ENCODE peak calls at places on chromosomes 5 and 9, in eight cellular contexts. One of them, this sample, is unnamed.

GRCh38 chr5:137672001-137672400 is 63.9 kb downstream of the KLHL3 start:
- DNase-seq in endodermal cell: no peak
- DNase-seq in CD8-positive, alpha-beta memory T cell: no peak
- DNase-seq in CD4-positive, CD25-positive, alpha-beta regulatory T cell: no peak
- DNase-seq in GM23338: no peak
- DNase-seq in upper lobe of left lung: peak; percentile 32
- DNase-seq in substantia nigra: no peak
- DNase-seq in fibroblast of lung: no peak
- DNase-seq in this sample: no peak

GRCh38 chr9:20178679-20179078 is 389.8 kb upstream of the SLC24A2 start:
- DNase-seq in endodermal cell: no peak
- DNase-seq in CD8-positive, alpha-beta memory T cell: no peak
- DNase-seq in CD4-positive, CD25-positive, alpha-beta regulatory T cell: no peak
- DNase-seq in GM23338: no peak
- DNase-seq in upper lobe of left lung: no peak
- DNase-seq in substantia nigra: no peak
- DNase-seq in fibroblast of lung: no peak
- DNase-seq in this sample: no peak

GRCh38 chr9:99824378-99825157 is 2.9 kb downstream of the NR4A3 start:
- DNase-seq in endodermal cell: peak; percentile 93
- DNase-seq in CD8-positive, alpha-beta memory T cell: peak; percentile 61
- DNase-seq in CD4-positive, CD25-positive, alpha-beta regulatory T cell: peak; percentile 66
- DNase-seq in GM23338: peak; percentile 90
- DNase-seq in upper lobe of left lung: peak; percentile 88
- DNase-seq in substantia nigra: no peak
- DNase-seq in fibroblast of lung: peak; percentile 21
- DNase-seq in this sample: no peak

GRCh38 chr9:136409557-136410455 is 608 bp downstream of the ENTR1 start:
- DNase-seq in endodermal cell: peak; percentile 71
- DNase-seq in CD8-positive, alpha-beta memory T cell: peak; percentile 33
- DNase-seq in CD4-positive, CD25-positive, alpha-beta regulatory T cell: peak; percentile 44
- DNase-seq in GM23338: peak; percentile 48
- DNase-seq in upper lobe of left lung: peak; percentile 87
- DNase-seq in substantia nigra: no peak
- DNase-seq in fibroblast of lung: peak; percentile 43
- DNase-seq in this sample: no peak

GRCh38 chr9:121636411-121636865 is 15.0 kb upstream of the DAB2IP start:
- DNase-seq in endodermal cell: no peak
- DNase-seq in CD8-positive, alpha-beta memory T cell: no peak
- DNase-seq in CD4-positive, CD25-positive, alpha-beta regulatory T cell: no peak
- DNase-seq in GM23338: no peak
- DNase-seq in upper lobe of left lung: no peak
- DNase-seq in substantia nigra: no peak
- DNase-seq in fibroblast of lung: peak; percentile 36
- DNase-seq in this sample: peak; percentile 77

GRCh38 chr5:14687023-14687665 is 22.6 kb downstream of the OTULIN start:
- DNase-seq in endodermal cell: no peak
- DNase-seq in CD8-positive, alpha-beta memory T cell: no peak
- DNase-seq in CD4-positive, CD25-positive, alpha-beta regulatory T cell: no peak
- DNase-seq in GM23338: no peak
- DNase-seq in upper lobe of left lung: no peak
- DNase-seq in substantia nigra: no peak
- DNase-seq in fibroblast of lung: peak; percentile 66
- DNase-seq in this sample: peak; percentile 33

GRCh38 chr9:136326061-136326776 is 1.1 kb upstream of the GPSM1 start:
- DNase-seq in endodermal cell: peak; percentile 81
- DNase-seq in CD8-positive, alpha-beta memory T cell: no peak
- DNase-seq in CD4-positive, CD25-positive, alpha-beta regulatory T cell: no peak
- DNase-seq in GM23338: peak; percentile 70
- DNase-seq in upper lobe of left lung: peak; percentile 82
- DNase-seq in substantia nigra: no peak
- DNase-seq in fibroblast of lung: peak; percentile 82
- DNase-seq in this sample: no peak

GRCh38 chr9:129487658-129488483 is 133.0 kb downstream of the C9orf50 start:
- DNase-seq in endodermal cell: peak; percentile 79
- DNase-seq in CD8-positive, alpha-beta memory T cell: peak; percentile 16
- DNase-seq in CD4-positive, CD25-positive, alpha-beta regulatory T cell: peak; percentile 59
- DNase-seq in GM23338: peak; percentile 57
- DNase-seq in upper lobe of left lung: no peak
- DNase-seq in substantia nigra: peak; percentile 50
- DNase-seq in fibroblast of lung: peak; percentile 65
- DNase-seq in this sample: no peak

GRCh38 chr5:35067985-35068384 is 20.2 kb upstream of the AGXT2 start:
- DNase-seq in endodermal cell: no peak
- DNase-seq in CD8-positive, alpha-beta memory T cell: no peak
- DNase-seq in CD4-positive, CD25-positive, alpha-beta regulatory T cell: no peak
- DNase-seq in GM23338: no peak
- DNase-seq in upper lobe of left lung: no peak
- DNase-seq in substantia nigra: no peak
- DNase-seq in fibroblast of lung: peak; percentile 44
- DNase-seq in this sample: no peak

GRCh38 chr5:1171340-1171941 is 30.0 kb upstream of the SLC6A19 start:
- DNase-seq in endodermal cell: no peak
- DNase-seq in CD8-positive, alpha-beta memory T cell: no peak
- DNase-seq in CD4-positive, CD25-positive, alpha-beta regulatory T cell: no peak
- DNase-seq in GM23338: no peak
- DNase-seq in upper lobe of left lung: peak; percentile 1
- DNase-seq in substantia nigra: no peak
- DNase-seq in fibroblast of lung: peak; percentile 24
- DNase-seq in this sample: no peak

GRCh38 chr9:128428644-128429504 is 8.2 kb downstream of the CERCAM start:
- DNase-seq in endodermal cell: no peak
- DNase-seq in CD8-positive, alpha-beta memory T cell: no peak
- DNase-seq in CD4-positive, CD25-positive, alpha-beta regulatory T cell: no peak
- DNase-seq in GM23338: no peak
- DNase-seq in upper lobe of left lung: no peak
- DNase-seq in substantia nigra: no peak
- DNase-seq in fibroblast of lung: peak; percentile 82
- DNase-seq in this sample: no peak

GRCh38 chr9:93343663-93344062 is 107.8 kb upstream of the FAM120A start:
- DNase-seq in endodermal cell: no peak
- DNase-seq in CD8-positive, alpha-beta memory T cell: no peak
- DNase-seq in CD4-positive, CD25-positive, alpha-beta regulatory T cell: no peak
- DNase-seq in GM23338: no peak
- DNase-seq in upper lobe of left lung: no peak
- DNase-seq in substantia nigra: no peak
- DNase-seq in fibroblast of lung: no peak
- DNase-seq in this sample: no peak

GRCh38 chr5:35617060-35617434 is 616 bp upstream of the SPEF2 start:
- DNase-seq in endodermal cell: no peak
- DNase-seq in CD8-positive, alpha-beta memory T cell: no peak
- DNase-seq in CD4-positive, CD25-positive, alpha-beta regulatory T cell: no peak
- DNase-seq in GM23338: no peak
- DNase-seq in upper lobe of left lung: no peak
- DNase-seq in substantia nigra: no peak
- DNase-seq in fibroblast of lung: no peak
- DNase-seq in this sample: no peak

GRCh38 chr5:72543811-72544210 is 36.6 kb upstream of the ZNF366 start:
- DNase-seq in endodermal cell: no peak
- DNase-seq in CD8-positive, alpha-beta memory T cell: no peak
- DNase-seq in CD4-positive, CD25-positive, alpha-beta regulatory T cell: no peak
- DNase-seq in GM23338: no peak
- DNase-seq in upper lobe of left lung: no peak
- DNase-seq in substantia nigra: no peak
- DNase-seq in fibroblast of lung: no peak
- DNase-seq in this sample: no peak

GRCh38 chr5:36908544-36909260 is 32.1 kb downstream of the NIPBL start:
- DNase-seq in endodermal cell: no peak
- DNase-seq in CD8-positive, alpha-beta memory T cell: no peak
- DNase-seq in CD4-positive, CD25-positive, alpha-beta regulatory T cell: no peak
- DNase-seq in GM23338: no peak
- DNase-seq in upper lobe of left lung: no peak
- DNase-seq in substantia nigra: no peak
- DNase-seq in fibroblast of lung: no peak
- DNase-seq in this sample: no peak

GRCh38 chr5:141149812-141150211 is at the start of gene PCDHB6:
- DNase-seq in endodermal cell: peak; percentile 66
- DNase-seq in CD8-positive, alpha-beta memory T cell: no peak
- DNase-seq in CD4-positive, CD25-positive, alpha-beta regulatory T cell: peak; percentile 1
- DNase-seq in GM23338: peak; percentile 68
- DNase-seq in upper lobe of left lung: no peak
- DNase-seq in substantia nigra: no peak
- DNase-seq in fibroblast of lung: no peak
- DNase-seq in this sample: no peak

GRCh38 chr5:90293931-90294330 is 115.6 kb downstream of the CETN3 start:
- DNase-seq in endodermal cell: peak; percentile 63
- DNase-seq in CD8-positive, alpha-beta memory T cell: no peak
- DNase-seq in CD4-positive, CD25-positive, alpha-beta regulatory T cell: no peak
- DNase-seq in GM23338: peak; percentile 64
- DNase-seq in upper lobe of left lung: no peak
- DNase-seq in substantia nigra: no peak
- DNase-seq in fibroblast of lung: peak; percentile 99
- DNase-seq in this sample: no peak

GRCh38 chr5:172145870-172146747 is 41.9 kb downstream of the STK10 start:
- DNase-seq in endodermal cell: peak; percentile 51
- DNase-seq in CD8-positive, alpha-beta memory T cell: no peak
- DNase-seq in CD4-positive, CD25-positive, alpha-beta regulatory T cell: no peak
- DNase-seq in GM23338: no peak
- DNase-seq in upper lobe of left lung: peak; percentile 47
- DNase-seq in substantia nigra: no peak
- DNase-seq in fibroblast of lung: no peak
- DNase-seq in this sample: no peak

GRCh38 chr5:9932770-9933169 is 302.6 kb upstream of the TAS2R1 start:
- DNase-seq in endodermal cell: no peak
- DNase-seq in CD8-positive, alpha-beta memory T cell: no peak
- DNase-seq in CD4-positive, CD25-positive, alpha-beta regulatory T cell: no peak
- DNase-seq in GM23338: peak; percentile 27
- DNase-seq in upper lobe of left lung: no peak
- DNase-seq in substantia nigra: no peak
- DNase-seq in fibroblast of lung: peak; percentile 75
- DNase-seq in this sample: no peak

GRCh38 chr5:74538206-74538661 is 102.3 kb downstream of the ENC1 start:
- DNase-seq in endodermal cell: no peak
- DNase-seq in CD8-positive, alpha-beta memory T cell: no peak
- DNase-seq in CD4-positive, CD25-positive, alpha-beta regulatory T cell: no peak
- DNase-seq in GM23338: no peak
- DNase-seq in upper lobe of left lung: no peak
- DNase-seq in substantia nigra: no peak
- DNase-seq in fibroblast of lung: peak; percentile 36
- DNase-seq in this sample: no peak

GRCh38 chr5:7364226-7364875 is 31.6 kb upstream of the ADCY2 start:
- DNase-seq in endodermal cell: no peak
- DNase-seq in CD8-positive, alpha-beta memory T cell: no peak
- DNase-seq in CD4-positive, CD25-positive, alpha-beta regulatory T cell: no peak
- DNase-seq in GM23338: peak; percentile 55
- DNase-seq in upper lobe of left lung: no peak
- DNase-seq in substantia nigra: no peak
- DNase-seq in fibroblast of lung: peak; percentile 67
- DNase-seq in this sample: no peak
- H3K27ac ChIP-seq in endodermal cell: no peak overlapping the region
- H3K27ac ChIP-seq in CD8-positive, alpha-beta memory T cell: no peak overlapping the region
- H3K27ac ChIP-seq in CD4-positive, CD25-positive, alpha-beta regulatory T cell: no peak overlapping the region
- H3K27ac ChIP-seq in GM23338: peak overlapping the region; percentile 86
- H3K27ac ChIP-seq in upper lobe of left lung: no peak overlapping the region
- H3K27ac ChIP-seq in substantia nigra: no peak overlapping the region
- H3K27ac ChIP-seq in fibroblast of lung: no peak overlapping the region
- H3K27ac ChIP-seq in this sample: no peak overlapping the region

DNA sequence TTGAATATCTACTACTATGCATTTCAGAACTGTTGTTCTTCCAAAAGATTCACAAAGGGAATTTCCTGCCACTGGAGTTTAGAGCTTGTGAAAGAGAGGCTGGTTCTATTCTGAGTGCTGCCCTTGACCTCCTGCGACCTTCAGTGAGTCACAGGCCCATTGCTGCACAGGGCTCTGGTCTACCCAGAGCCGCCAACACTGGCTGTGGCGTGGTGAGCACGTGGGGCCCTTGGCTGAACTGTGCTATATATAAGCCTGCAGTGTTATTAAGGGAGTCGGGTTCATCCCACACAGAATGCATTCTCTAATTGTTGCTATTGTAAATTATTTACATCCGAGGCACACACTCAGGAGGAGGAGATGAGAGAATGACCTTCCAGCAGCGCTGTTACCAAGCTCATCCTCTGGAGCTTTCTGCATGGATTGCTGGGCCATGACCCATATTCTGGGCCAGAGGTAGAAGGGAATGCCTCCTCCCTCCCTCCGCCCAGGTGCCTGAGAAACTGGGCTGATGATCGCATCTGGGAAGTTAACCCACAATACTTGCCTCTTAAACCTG is 47.0 kb downstream of the BRINP1 start:
- DNase-seq in endodermal cell: no peak
- DNase-seq in CD8-positive, alpha-beta memory T cell: no peak
- DNase-seq in CD4-positive, CD25-positive, alpha-beta regulatory T cell: no peak
- DNase-seq in GM23338: no peak
- DNase-seq in upper lobe of left lung: peak; percentile 7
- DNase-seq in substantia nigra: no peak
- DNase-seq in fibroblast of lung: peak; percentile 10
- DNase-seq in this sample: no peak
- H3K27ac ChIP-seq in endodermal cell: no peak overlapping the region
- H3K27ac ChIP-seq in CD8-positive, alpha-beta memory T cell: no peak overlapping the region
- H3K27ac ChIP-seq in CD4-positive, CD25-positive, alpha-beta regulatory T cell: no peak overlapping the region
- H3K27ac ChIP-seq in GM23338: no peak overlapping the region
- H3K27ac ChIP-seq in upper lobe of left lung: no peak overlapping the region
- H3K27ac ChIP-seq in substantia nigra: no peak overlapping the region
- H3K27ac ChIP-seq in fibroblast of lung: no peak overlapping the region
- H3K27ac ChIP-seq in this sample: no peak overlapping the region

GRCh38 chr9:73039916-73040263 is 87.0 kb upstream of the ALDH1A1 start:
- DNase-seq in endodermal cell: no peak
- DNase-seq in CD8-positive, alpha-beta memory T cell: no peak
- DNase-seq in CD4-positive, CD25-positive, alpha-beta regulatory T cell: no peak
- DNase-seq in GM23338: no peak
- DNase-seq in upper lobe of left lung: no peak
- DNase-seq in substantia nigra: no peak
- DNase-seq in fibroblast of lung: no peak
- DNase-seq in this sample: no peak

GRCh38 chr9:73039253-73039915 is 86.5 kb upstream of the ALDH1A1 start:
- DNase-seq in endodermal cell: no peak
- DNase-seq in CD8-positive, alpha-beta memory T cell: no peak
- DNase-seq in CD4-positive, CD25-positive, alpha-beta regulatory T cell: no peak
- DNase-seq in GM23338: no peak
- DNase-seq in upper lobe of left lung: no peak
- DNase-seq in substantia nigra: no peak
- DNase-seq in fibroblast of lung: peak; percentile 55
- DNase-seq in this sample: no peak

GRCh38 chr9:73038089-73038509 is 85.2 kb upstream of the ALDH1A1 start:
- DNase-seq in endodermal cell: no peak
- DNase-seq in CD8-positive, alpha-beta memory T cell: no peak
- DNase-seq in CD4-positive, CD25-positive, alpha-beta regulatory T cell: no peak
- DNase-seq in GM23338: no peak
- DNase-seq in upper lobe of left lung: no peak
- DNase-seq in substantia nigra: no peak
- DNase-seq in fibroblast of lung: no peak
- DNase-seq in this sample: no peak

GRCh38 chr9:73037613-73038012 is 84.8 kb upstream of the ALDH1A1 start:
- DNase-seq in endodermal cell: no peak
- DNase-seq in CD8-positive, alpha-beta memory T cell: no peak
- DNase-seq in CD4-positive, CD25-positive, alpha-beta regulatory T cell: no peak
- DNase-seq in GM23338: no peak
- DNase-seq in upper lobe of left lung: no peak
- DNase-seq in substantia nigra: no peak
- DNase-seq in fibroblast of lung: peak; percentile 45
- DNase-seq in this sample: no peak

GRCh38 chr9:73038613-73039012 is 85.8 kb upstream of the ALDH1A1 start:
- DNase-seq in endodermal cell: peak; percentile 50
- DNase-seq in CD8-positive, alpha-beta memory T cell: no peak
- DNase-seq in CD4-positive, CD25-positive, alpha-beta regulatory T cell: no peak
- DNase-seq in GM23338: peak; percentile 14
- DNase-seq in upper lobe of left lung: no peak
- DNase-seq in substantia nigra: no peak
- DNase-seq in fibroblast of lung: peak; percentile 63
- DNase-seq in this sample: no peak
- H3K27ac ChIP-seq in endodermal cell: peak overlapping the region; percentile 54
- H3K27ac ChIP-seq in CD8-positive, alpha-beta memory T cell: no peak overlapping the region
- H3K27ac ChIP-seq in CD4-positive, CD25-positive, alpha-beta regulatory T cell: no peak overlapping the region
- H3K27ac ChIP-seq in GM23338: peak overlapping the region; percentile 41
- H3K27ac ChIP-seq in upper lobe of left lung: peak overlapping the region; percentile 59
- H3K27ac ChIP-seq in substantia nigra: no peak overlapping the region
- H3K27ac ChIP-seq in fibroblast of lung: no peak overlapping the region
- H3K27ac ChIP-seq in this sample: no peak overlapping the region

GRCh38 chr9:94827584-94828304 is 101.2 kb downstream of the AOPEP start:
- DNase-seq in endodermal cell: peak; percentile 7
- DNase-seq in CD8-positive, alpha-beta memory T cell: no peak
- DNase-seq in CD4-positive, CD25-positive, alpha-beta regulatory T cell: no peak
- DNase-seq in GM23338: no peak
- DNase-seq in upper lobe of left lung: no peak
- DNase-seq in substantia nigra: no peak
- DNase-seq in fibroblast of lung: peak; percentile 69
- DNase-seq in this sample: no peak
- H3K27ac ChIP-seq in endodermal cell: no peak overlapping the region
- H3K27ac ChIP-seq in CD8-positive, alpha-beta memory T cell: no peak overlapping the region
- H3K27ac ChIP-seq in CD4-positive, CD25-positive, alpha-beta regulatory T cell: no peak overlapping the region
- H3K27ac ChIP-seq in GM23338: no peak overlapping the region
- H3K27ac ChIP-seq in upper lobe of left lung: peak overlapping the region; percentile 73
- H3K27ac ChIP-seq in substantia nigra: peak overlapping the region; percentile 63
- H3K27ac ChIP-seq in fibroblast of lung: peak overlapping the region; percentile 2
- H3K27ac ChIP-seq in this sample: no peak overlapping the region

This sample was measured in epithelial cell of prostate.